ENCODE peak calls at places on chromosomes 2 and 18, in four cellular contexts. W, K, E and X are unnamed samples.

GRCh38 chr2:28626891-28627421 is 124.7 kb upstream of the PPP1CB start:
- DNase-seq in W (no peak), K (no peak), E (peak; percentile 91), X (peak; percentile 53)

GRCh38 chr2:30886101-30886500 is 78.9 kb upstream of the CAPN13 start:
- DNase-seq in W (no peak), K (no peak), E (no peak), X (no peak)

GRCh38 chr2:216775043-216775453 is 79.7 kb upstream of the IGFBP5 start:
- DNase-seq in W (peak; percentile 4), K (no peak), E (peak; percentile 96), X (peak; percentile 91)

GRCh38 chr2:68225119-68225632 is 27.2 kb downstream of the PPP3R1 start:
- DNase-seq in W (peak; percentile 19), K (peak; percentile 28), E (peak; percentile 39), X (no peak)

GRCh38 chr2:70367722-70368323 is 66.0 kb upstream of the FAM136A start:
- DNase-seq in W (peak; percentile 15), K (peak; percentile 66), E (peak; percentile 4), X (no peak)

GRCh38 chr2:55165567-55165966 is 66.5 kb downstream of the CLHC1 start:
- DNase-seq in W (no peak), K (no peak), E (peak; percentile 56), X (no peak)

GRCh38 chr2:241300000-241300399 is 15.5 kb downstream of the HDLBP start:
- DNase-seq in W (no peak), K (no peak), E (no peak), X (no peak)

GRCh38 chr2:232988444-232988843 is 24.6 kb downstream of the NGEF start:
- DNase-seq in W (peak; percentile 98), K (peak; percentile 85), E (peak; percentile 96), X (peak; percentile 89)

GRCh38 chr2:226644342-226644957 is 155.2 kb downstream of the IRS1 start:
- DNase-seq in W (no peak), K (no peak), E (peak; percentile 67), X (peak; percentile 36)

GRCh38 chr2:197835293-197835692 is 30.9 kb downstream of the PLCL1 start:
- DNase-seq in W (no peak), K (no peak), E (no peak), X (no peak)

GRCh38 chr2:110720547-110720946 is 11.8 kb upstream of the ACOXL start:
- DNase-seq in W (no peak), K (no peak), E (no peak), X (no peak)

GRCh38 chr2:240759454-240759853 is 60.6 kb downstream of the KIF1A start:
- DNase-seq in W (peak; percentile 10), K (no peak), E (no peak), X (no peak)

GRCh38 chr18:70931942-70932814 is 643.3 kb downstream of the SOCS6 start:
- DNase-seq in W (no peak), K (no peak), E (peak; percentile 59), X (no peak)

GRCh38 chr18:48137354-48138208 is 207.1 kb upstream of the SMAD2 start:
- DNase-seq in W (no peak), K (peak; percentile 73), E (no peak), X (no peak)

GRCh38 chr18:61062241-61062640 is 271.0 kb upstream of the CDH20 start:
- DNase-seq in W (no peak), K (no peak), E (no peak), X (no peak)

GRCh38 chr2:212021947-212022346 is 516.7 kb downstream of the ERBB4 start:
- DNase-seq in W (peak; percentile 3), K (no peak), E (peak; percentile 79), X (peak; percentile 21)

GRCh38 chr18:8526316-8526715 is 82.9 kb upstream of the RAB12 start:
- DNase-seq in W (no peak), K (no peak), E (no peak), X (no peak)

GRCh38 chr2:237473474-237474453 is 13.3 kb upstream of the MLPH start:
- DNase-seq in W (no peak), K (no peak), E (peak; percentile 73), X (no peak)

GRCh38 chr18:33833847-33834246 is 255.8 kb downstream of the ASXL3 start:
- DNase-seq in W (no peak), K (no peak), E (no peak), X (no peak)

GRCh38 chr2:6826081-6826913 is 39.4 kb downstream of the CMPK2 start:
- DNase-seq in W (peak; percentile 71), K (peak; percentile 55), E (peak; percentile 67), X (no peak)

GRCh38 chr2:36672199-36672598 is 24.3 kb upstream of the VIT start:
- DNase-seq in W (peak; percentile 32), K (no peak), E (peak; percentile 64), X (no peak)

GRCh38 chr2:174512345-174512744 is 25.5 kb upstream of the GPR155 start:
- DNase-seq in W (no peak), K (no peak), E (no peak), X (no peak)

GRCh38 chr2:46477912-46478311 is 1.5 kb upstream of the TMEM247 start:
- DNase-seq in W (no peak), K (no peak), E (no peak), X (no peak)

GRCh38 chr2:54859997-54860701 is 136.7 kb downstream of the EML6 start:
- DNase-seq in W (no peak), K (no peak), E (peak; percentile 57), X (peak; percentile 53)

GRCh38 chr2:228999326-228999725 is 271.8 kb downstream of the PID1 start:
- DNase-seq in W (no peak), K (no peak), E (no peak), X (no peak)

GRCh38 chr2:147275943-147276342 is 568.9 kb upstream of the ACVR2A start:
- DNase-seq in W (peak; percentile 21), K (no peak), E (no peak), X (no peak)

GRCh38 chr2:84435331-84436081 is 23.6 kb downstream of the SUCLG1 start:
- DNase-seq in W (no peak), K (no peak), E (peak; percentile 79), X (peak; percentile 52)

GRCh38 chr2:137968477-137969417 is 4.5 kb downstream of the HNMT start:
- DNase-seq in W (no peak), K (no peak), E (no peak), X (no peak)

GRCh38 chr2:190425883-190426658 is 17.9 kb downstream of the MFSD6 start:
- DNase-seq in W (no peak), K (no peak), E (no peak), X (no peak)

GRCh38 chr18:78635093-78635800 is 344.4 kb upstream of the SALL3 start:
- DNase-seq in W (no peak), K (no peak), E (no peak), X (no peak)

GRCh38 chr18:46160050-46160798 is 56.0 kb downstream of the HAUS1 start:
- DNase-seq in W (no peak), K (no peak), E (no peak), X (no peak)

GRCh38 chr2:43109261-43109743 is 117.1 kb downstream of the ZFP36L2 start:
- DNase-seq in W (no peak), K (no peak), E (no peak), X (no peak)

GRCh38 chr18:50286391-50287027 is 983 bp downstream of the CXXC1 start:
- DNase-seq in W (peak; percentile 26), K (peak; percentile 83), E (no peak), X (no peak)

GRCh38 chr2:95314964-95315611 is 17.9 kb downstream of the KCNIP3 start:
- DNase-seq in W (peak; percentile 32), K (peak; percentile 49), E (peak; percentile 50), X (no peak)

GRCh38 chr2:71935291-71935848 is 212.3 kb downstream of the CYP26B1 start:
- DNase-seq in W (no peak), K (peak; percentile 29), E (peak; percentile 15), X (no peak)

GRCh38 chr2:234302664-234302991 is 194.3 kb downstream of the ARL4C start:
- DNase-seq in W (no peak), K (no peak), E (no peak), X (no peak)

GRCh38 chr18:2111456-2111855 is 459.8 kb downstream of the METTL4 start:
- DNase-seq in W (no peak), K (no peak), E (no peak), X (peak; percentile 0)

GRCh38 chr2:172672114-172672513 is 63.5 kb upstream of the RAPGEF4 start:
- DNase-seq in W (no peak), K (no peak), E (peak; percentile 25), X (no peak)

GRCh38 chr2:172671506-172671905 is 64.1 kb upstream of the RAPGEF4 start:
- DNase-seq in W (no peak), K (no peak), E (no peak), X (no peak)

GRCh38 chr2:172674968-172675303 is 60.7 kb upstream of the RAPGEF4 start:
- DNase-seq in W (no peak), K (no peak), E (no peak), X (no peak)

GRCh38 chr2:172672999-172673726 is 62.5 kb upstream of the RAPGEF4 start:
- DNase-seq in W (no peak), K (peak; percentile 75), E (peak; percentile 36), X (no peak)

DNA sequence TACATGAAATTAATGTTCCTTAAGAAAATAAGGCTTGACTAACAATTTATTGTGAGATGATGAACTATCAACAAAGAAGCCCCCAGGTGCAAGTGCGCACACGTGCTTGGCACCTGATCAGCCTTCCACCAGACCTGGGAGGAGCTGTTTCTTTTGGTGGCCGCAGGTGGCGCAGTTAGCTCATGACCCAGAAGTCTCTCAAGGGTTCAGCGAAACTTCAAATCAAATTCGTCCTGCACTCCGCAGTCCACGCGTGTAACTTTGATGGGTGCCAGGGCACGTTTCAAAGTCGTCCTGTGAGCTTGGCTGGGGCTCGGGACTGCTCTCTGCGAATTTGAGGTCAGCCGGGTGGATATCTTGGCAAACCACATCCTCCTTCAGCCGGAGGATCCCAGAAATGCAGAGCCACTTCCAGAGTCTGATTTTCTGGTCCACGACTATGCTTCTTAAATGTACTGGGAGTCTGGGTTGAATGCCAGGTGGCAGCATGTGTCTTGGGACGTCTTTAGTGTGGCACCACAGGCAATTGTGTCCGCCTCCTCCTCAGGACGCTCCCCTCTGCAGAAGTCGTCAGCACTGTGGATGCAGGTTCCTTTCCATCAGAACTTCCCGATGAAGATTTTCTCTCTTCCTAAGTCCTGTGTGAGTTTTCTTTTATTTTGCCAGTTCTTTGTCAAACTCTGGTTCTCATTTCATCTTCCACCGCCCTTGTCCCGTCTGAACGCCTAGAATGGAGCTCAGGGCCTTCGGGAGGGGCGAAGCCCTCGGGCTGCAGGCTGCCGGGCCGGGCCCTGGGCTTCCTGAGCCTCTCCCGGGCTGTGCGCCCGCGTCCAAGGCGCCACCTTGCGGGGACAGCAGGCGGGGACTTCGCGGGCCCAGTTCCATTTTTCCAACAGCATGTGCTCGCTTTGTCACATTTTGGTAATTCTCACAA is 61.3 kb upstream of the RAPGEF4 start:
- DNase-seq in W (no peak), K (peak; percentile 29), E (peak; percentile 62), X (no peak)
- TF ChIP-seq CTCF in W (no peak), K (no peak), E (peak; percentile 65), X (peak; percentile 54)

GRCh38 chr2:127104166-127104660 is 2.7 kb downstream of the BIN1 start:
- DNase-seq in W (no peak), K (no peak), E (no peak), X (no peak)
- H3K27ac ChIP-seq in W (no peak overlapping the region), K (no peak overlapping the region), E (no peak overlapping the region), X (no peak overlapping the region)

DNA sequence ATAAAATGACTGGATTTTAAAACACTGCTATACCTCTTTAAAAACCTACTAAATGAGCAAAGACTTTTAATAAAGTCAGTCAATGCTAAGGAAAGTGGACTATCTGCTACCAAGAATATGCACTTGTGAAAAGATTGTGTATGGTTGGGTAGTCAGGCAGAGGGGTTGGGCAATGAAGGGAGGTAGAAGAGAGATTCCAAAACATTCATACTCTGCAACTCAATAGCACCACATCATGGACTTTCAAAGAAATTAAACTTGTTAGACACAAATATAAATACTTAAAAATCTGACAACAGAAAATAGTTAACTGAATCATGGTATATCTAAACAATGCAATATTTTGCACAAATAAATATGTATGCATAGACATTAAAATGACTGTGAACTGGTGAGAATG is 139.9 kb upstream of the MAPRE2 start:
- DNase-seq in W (no peak), K (no peak), E (peak; percentile 43), X (no peak)
- TF ChIP-seq CTCF in W (peak; percentile 7), K (no peak), E (no peak), X (no peak)

GRCh38 chr2:235575904-235576303 is 82.1 kb downstream of the AGAP1 start:
- DNase-seq in W (no peak), K (no peak), E (no peak), X (no peak)
- H3K27ac ChIP-seq in W (no peak overlapping the region), K (no peak overlapping the region), E (no peak overlapping the region), X (no peak overlapping the region)